ENCODE peak calls at places on chromosomes 13 and 19, in five cellular contexts. One of them, this sample, is unnamed.
A peak's percentile ranks its signal among the peaks of the same experiment; 100 is the strongest.

GRCh38 chr19:33486407-33486806 is 35.2 kb downstream of the PEPD start:
- DNase-seq in psoas muscle: no peak
- DNase-seq in Caco-2: no peak
- DNase-seq in heart left ventricle: no peak
- DNase-seq in uterus: no peak
- DNase-seq in this sample: no peak

GRCh38 chr13:59368652-59369051 is 795.1 kb downstream of the DIAPH3 start:
- DNase-seq in Caco-2: no peak
- DNase-seq in uterus: no peak
- DNase-seq in heart left ventricle: no peak
- DNase-seq in psoas muscle: no peak
- DNase-seq in this sample: no peak

GRCh38 chr19:11887247-11887617 is 350 bp upstream of the ZNF69 start:
- DNase-seq in heart left ventricle: peak; percentile 31
- DNase-seq in uterus: no peak
- DNase-seq in psoas muscle: no peak
- DNase-seq in Caco-2: no peak
- DNase-seq in this sample: no peak

GRCh38 chr19:3095375-3096191 is 1.4 kb downstream of the GNA11 start:
- DNase-seq in uterus: no peak
- DNase-seq in heart left ventricle: peak; percentile 35
- DNase-seq in Caco-2: peak; percentile 60
- DNase-seq in psoas muscle: no peak
- DNase-seq in this sample: peak; percentile 40

GRCh38 chr19:18274776-18275356 is 614 bp upstream of the IQCN start:
- DNase-seq in uterus: peak; percentile 89
- DNase-seq in psoas muscle: peak; percentile 90
- DNase-seq in heart left ventricle: peak; percentile 92
- DNase-seq in Caco-2: peak; percentile 73
- DNase-seq in this sample: no peak

GRCh38 chr13:43865892-43866291 is 13.6 kb downstream of the CCDC122 start:
- DNase-seq in psoas muscle: no peak
- DNase-seq in uterus: no peak
- DNase-seq in heart left ventricle: no peak
- DNase-seq in Caco-2: no peak
- DNase-seq in this sample: no peak

GRCh38 chr13:113602291-113602970 is 17.9 kb downstream of the TFDP1 start:
- DNase-seq in Caco-2: no peak
- DNase-seq in psoas muscle: no peak
- DNase-seq in heart left ventricle: no peak
- DNase-seq in uterus: no peak
- DNase-seq in this sample: no peak

GRCh38 chr19:38399081-38399480 is 3.8 kb upstream of the FAM98C start:
- DNase-seq in Caco-2: no peak
- DNase-seq in uterus: no peak
- DNase-seq in heart left ventricle: no peak
- DNase-seq in psoas muscle: no peak
- DNase-seq in this sample: no peak

GRCh38 chr19:18558202-18558555 is 509 bp downstream of the KXD1 start:
- DNase-seq in psoas muscle: no peak
- DNase-seq in Caco-2: no peak
- DNase-seq in heart left ventricle: no peak
- DNase-seq in uterus: no peak
- DNase-seq in this sample: no peak

GRCh38 chr13:39877134-39877533 is 221.7 kb downstream of the COG6 start:
- DNase-seq in heart left ventricle: no peak
- DNase-seq in psoas muscle: no peak
- DNase-seq in Caco-2: no peak
- DNase-seq in uterus: no peak
- DNase-seq in this sample: no peak

GRCh38 chr19:43966079-43966694 is 15.2 kb downstream of the ZNF221 start:
- DNase-seq in heart left ventricle: no peak
- DNase-seq in Caco-2: no peak
- DNase-seq in psoas muscle: no peak
- DNase-seq in uterus: no peak
- DNase-seq in this sample: no peak

GRCh38 chr13:94716016-94716415 is 3.7 kb upstream of the SOX21 start:
- DNase-seq in Caco-2: no peak
- DNase-seq in uterus: no peak
- DNase-seq in psoas muscle: no peak
- DNase-seq in heart left ventricle: no peak
- DNase-seq in this sample: no peak

GRCh38 chr19:35341565-35342225 is 6.0 kb upstream of the FFAR1 start:
- DNase-seq in uterus: no peak
- DNase-seq in psoas muscle: no peak
- DNase-seq in heart left ventricle: no peak
- DNase-seq in Caco-2: no peak
- DNase-seq in this sample: no peak

GRCh38 chr19:35337984-35338296 is 9.0 kb downstream of the CD22 start:
- DNase-seq in uterus: no peak
- DNase-seq in heart left ventricle: peak; percentile 20
- DNase-seq in psoas muscle: no peak
- DNase-seq in Caco-2: no peak
- DNase-seq in this sample: no peak

GRCh38 chr19:35341006-35341405 is 6.7 kb upstream of the FFAR1 start:
- DNase-seq in Caco-2: no peak
- DNase-seq in heart left ventricle: no peak
- DNase-seq in psoas muscle: no peak
- DNase-seq in uterus: no peak
- DNase-seq in this sample: no peak

GRCh38 chr19:35342430-35342829 is 5.3 kb upstream of the FFAR1 start:
- DNase-seq in uterus: no peak
- DNase-seq in heart left ventricle: no peak
- DNase-seq in psoas muscle: no peak
- DNase-seq in Caco-2: no peak
- DNase-seq in this sample: no peak

GRCh38 chr19:35340431-35340830 is 7.3 kb upstream of the FFAR1 start:
- DNase-seq in Caco-2: no peak
- DNase-seq in heart left ventricle: no peak
- DNase-seq in uterus: no peak
- DNase-seq in psoas muscle: no peak
- DNase-seq in this sample: no peak
- H3K36me3 ChIP-seq in Caco-2: no peaks in the 10 kb centered on the region
- H3K36me3 ChIP-seq in heart left ventricle: no peaks in the 10 kb centered on the region
- H3K36me3 ChIP-seq in uterus: no peaks in the 10 kb centered on the region
- H3K36me3 ChIP-seq in psoas muscle: no peaks in the 10 kb centered on the region
- H3K36me3 ChIP-seq in this sample: no peaks in the 10 kb centered on the region

DNA sequence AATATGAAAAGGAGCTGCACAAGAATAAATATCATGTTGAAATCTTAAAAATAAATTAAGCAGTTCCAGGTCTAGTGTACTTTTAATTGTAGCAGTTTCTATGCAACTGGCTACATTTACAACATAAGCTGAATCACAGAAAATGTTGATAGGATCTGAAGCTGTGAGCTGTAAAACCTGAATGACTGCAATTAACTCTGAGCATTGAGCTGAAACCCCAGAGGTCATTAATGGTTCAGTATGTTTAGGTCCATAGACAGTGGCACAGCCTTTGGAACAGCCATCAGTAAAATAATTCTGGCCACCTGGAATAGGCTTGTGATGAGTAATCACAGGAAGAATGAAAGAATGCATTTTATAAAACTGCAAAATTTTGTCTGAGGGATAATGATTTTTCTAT is 22.4 kb upstream of the ZNF100 start:
- DNase-seq in Caco-2: no peak
- DNase-seq in psoas muscle: no peak
- DNase-seq in heart left ventricle: no peak
- DNase-seq in uterus: no peak
- DNase-seq in this sample: no peak
- TF ChIP-seq CTCF in Caco-2: no peak
- TF ChIP-seq CTCF in psoas muscle: no peak
- TF ChIP-seq CTCF in heart left ventricle: no peak
- TF ChIP-seq CTCF in uterus: no peak
- TF ChIP-seq CTCF in this sample: no peak

DNA sequence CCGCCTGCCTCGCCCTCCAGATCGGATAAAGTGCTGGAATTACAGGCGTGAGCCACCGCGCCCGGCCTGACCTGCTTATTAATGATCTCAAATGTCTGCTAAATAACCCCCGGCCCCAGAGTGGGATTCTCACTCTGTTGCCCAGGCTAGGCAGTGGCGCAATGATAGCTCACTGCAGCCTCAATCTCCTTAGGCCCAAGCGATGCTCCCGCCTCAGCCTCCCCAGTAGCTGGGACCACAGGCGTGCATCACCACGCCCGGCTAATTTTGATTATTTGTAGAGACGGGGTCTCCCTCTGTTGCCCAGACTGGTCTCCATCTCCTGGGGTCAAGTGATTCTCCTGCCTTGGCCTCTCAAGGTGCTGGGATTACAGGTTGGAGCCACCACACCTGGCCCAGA is 626 bp upstream of the ATP5F1D start:
- DNase-seq in heart left ventricle: no peak
- DNase-seq in uterus: peak; percentile 55
- DNase-seq in psoas muscle: no peak
- DNase-seq in Caco-2: no peak
- DNase-seq in this sample: no peak
- H3K4me1 ChIP-seq in heart left ventricle: peaks cover 39% of the 10 kb centered on the region
- H3K4me1 ChIP-seq in uterus: no peaks in the 10 kb centered on the region
- H3K4me1 ChIP-seq in psoas muscle: peaks cover 52% of the 10 kb centered on the region
- H3K4me1 ChIP-seq in Caco-2: peaks cover 41% of the 10 kb centered on the region
- H3K4me1 ChIP-seq in this sample: peaks cover 58% of the 10 kb centered on the region

GRCh38 chr19:9146882-9147281 is 6.7 kb downstream of the ZNF317 start:
- DNase-seq in psoas muscle: no peak
- DNase-seq in uterus: no peak
- DNase-seq in heart left ventricle: no peak
- DNase-seq in Caco-2: no peak
- DNase-seq in this sample: no peak
- H3K36me3 ChIP-seq in psoas muscle: peaks cover 2% of the 10 kb centered on the region
- H3K36me3 ChIP-seq in uterus: no peaks in the 10 kb centered on the region
- H3K36me3 ChIP-seq in heart left ventricle: peaks cover 20% of the 10 kb centered on the region
- H3K36me3 ChIP-seq in Caco-2: peaks cover 1% of the 10 kb centered on the region
- H3K36me3 ChIP-seq in this sample: no peaks in the 10 kb centered on the region

DNA sequence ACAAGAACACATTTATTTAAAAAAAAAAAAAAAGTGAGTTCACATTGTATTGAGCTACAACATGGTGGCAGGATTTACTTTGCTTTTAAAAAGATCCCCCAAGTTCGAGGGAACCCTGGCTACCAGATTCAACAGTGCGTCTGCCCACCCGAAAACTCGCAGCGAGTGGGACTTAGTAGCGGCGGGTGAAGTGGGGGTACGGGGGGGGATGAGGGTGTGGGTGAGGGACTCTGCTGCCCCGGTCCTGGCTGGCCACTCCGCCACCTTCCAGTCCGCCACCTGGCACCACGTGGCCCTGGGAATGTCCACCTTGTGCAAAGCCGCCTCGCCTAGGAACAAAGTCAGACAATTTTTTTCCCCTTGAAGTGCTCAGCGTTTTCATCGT is 19.3 kb upstream of the TINCR start:
- DNase-seq in uterus: no peak
- DNase-seq in psoas muscle: no peak
- DNase-seq in heart left ventricle: no peak
- DNase-seq in Caco-2: no peak
- DNase-seq in this sample: no peak
- TF ChIP-seq CTCF in uterus: no peak
- TF ChIP-seq CTCF in psoas muscle: no peak
- TF ChIP-seq CTCF in heart left ventricle: no peak
- TF ChIP-seq CTCF in Caco-2: no peak
- TF ChIP-seq CTCF in this sample: no peak

GRCh38 chr13:80504453-80504852 is 163.5 kb upstream of the SPRY2 start:
- DNase-seq in psoas muscle: no peak
- DNase-seq in heart left ventricle: peak; percentile 26
- DNase-seq in uterus: no peak
- DNase-seq in Caco-2: no peak
- DNase-seq in this sample: no peak

GRCh38 chr13:80513196-80513595 is 172.3 kb upstream of the SPRY2 start:
- DNase-seq in uterus: no peak
- DNase-seq in heart left ventricle: no peak
- DNase-seq in psoas muscle: no peak
- DNase-seq in Caco-2: no peak
- DNase-seq in this sample: no peak

GRCh38 chr13:80509264-80509663 is 168.3 kb upstream of the SPRY2 start:
- DNase-seq in Caco-2: no peak
- DNase-seq in heart left ventricle: no peak
- DNase-seq in uterus: no peak
- DNase-seq in psoas muscle: no peak
- DNase-seq in this sample: no peak

GRCh38 chr13:80502359-80502758 is 161.4 kb upstream of the SPRY2 start:
- DNase-seq in heart left ventricle: no peak
- DNase-seq in Caco-2: no peak
- DNase-seq in uterus: no peak
- DNase-seq in psoas muscle: no peak
- DNase-seq in this sample: no peak

GRCh38 chr13:80508031-80508430 is 167.1 kb upstream of the SPRY2 start:
- DNase-seq in psoas muscle: no peak
- DNase-seq in heart left ventricle: no peak
- DNase-seq in uterus: no peak
- DNase-seq in Caco-2: no peak
- DNase-seq in this sample: no peak
- H3K4me1 ChIP-seq in psoas muscle: no peaks in the 10 kb centered on the region
- H3K4me1 ChIP-seq in heart left ventricle: no peaks in the 10 kb centered on the region
- H3K4me1 ChIP-seq in uterus: no peaks in the 10 kb centered on the region
- H3K4me1 ChIP-seq in Caco-2: no peaks in the 10 kb centered on the region
- H3K4me1 ChIP-seq in this sample: no peaks in the 10 kb centered on the region